ENCODE peak calls at places on chromosomes 3 and 15, in six cellular contexts. G is body of pancreas, D is transverse colon, H is right atrium auricular region, V is dorsolateral prefrontal cortex, I is astrocyte. O is an unnamed sample.

GRCh38 chr3:129829640-129830039 is 63.9 kb downstream of the TMCC1 start:
- DNase-seq in I (peak), G (peak), D (peak), H (no peak), V (no peak), O (no peak)

GRCh38 chr3:100060685-100061484 is 53.4 kb downstream of the FILIP1L start:
- DNase-seq in V (no peak), D (no peak), H (no peak), G (no peak), I (no peak), O (no peak)

GRCh38 chr3:59432676-59433075 is 382.9 kb upstream of the CFAP20DC start:
- DNase-seq in I (peak), V (no peak), G (no peak), H (peak), D (no peak), O (no peak)

GRCh38 chr15:70535071-70535954 is 228.0 kb downstream of the UACA start:
- DNase-seq in D (peak), G (no peak), V (no peak), I (no peak), H (peak), O (peak)

GRCh38 chr15:23642413-23643044 is 5.1 kb downstream of the MAGEL2 start:
- DNase-seq in V (peak), H (no peak), I (peak), G (peak), D (peak), O (no peak)

GRCh38 chr15:85706779-85707518 is 87.8 kb downstream of the KLHL25 start:
- DNase-seq in H (peak), G (peak), V (no peak), I (peak), D (peak), O (peak)

GRCh38 chr3:31288641-31289100 is 244.1 kb upstream of the STT3B start:
- DNase-seq in I (peak), H (peak), G (peak), D (peak), V (no peak), O (no peak)

GRCh38 chr3:105561875-105562274 is 195.2 kb downstream of the ALCAM start:
- DNase-seq in V (no peak), G (no peak), D (peak), H (no peak), I (no peak), O (no peak)

GRCh38 chr3:174287601-174288180 is 571.4 kb upstream of the NAALADL2 start:
- DNase-seq in G (no peak), V (no peak), D (no peak), I (no peak), H (no peak), O (no peak)

GRCh38 chr3:183267140-183267539 is 14.1 kb downstream of the B3GNT5 start:
- DNase-seq in H (no peak), I (no peak), D (no peak), V (no peak), G (no peak), O (no peak)

GRCh38 chr15:28273468-28273867 is 48.5 kb downstream of the HERC2 start:
- DNase-seq in G (no peak), V (no peak), D (no peak), I (no peak), H (no peak), O (no peak)
- H3K27ac ChIP-seq in G (no peak), V (no peak), D (no peak), I (no peak), H (no peak), O (no peak)

GRCh38 chr3:170594528-170594927 is 8.7 kb upstream of the SLC7A14 start:
- DNase-seq in V (no peak), D (no peak), I (no peak), G (no peak), H (no peak), O (no peak)

GRCh38 chr3:170599083-170599482 is 13.2 kb upstream of the SLC7A14 start:
- DNase-seq in V (no peak), H (no peak), D (no peak), I (no peak), G (no peak), O (no peak)

GRCh38 chr3:170598091-170598502 is 12.2 kb upstream of the SLC7A14 start:
- DNase-seq in V (no peak), H (no peak), G (no peak), I (no peak), D (no peak), O (no peak)

GRCh38 chr3:170589113-170589512 is 3.2 kb upstream of the SLC7A14 start:
- DNase-seq in V (no peak), H (no peak), I (peak), G (no peak), D (no peak), O (no peak)

DNA sequence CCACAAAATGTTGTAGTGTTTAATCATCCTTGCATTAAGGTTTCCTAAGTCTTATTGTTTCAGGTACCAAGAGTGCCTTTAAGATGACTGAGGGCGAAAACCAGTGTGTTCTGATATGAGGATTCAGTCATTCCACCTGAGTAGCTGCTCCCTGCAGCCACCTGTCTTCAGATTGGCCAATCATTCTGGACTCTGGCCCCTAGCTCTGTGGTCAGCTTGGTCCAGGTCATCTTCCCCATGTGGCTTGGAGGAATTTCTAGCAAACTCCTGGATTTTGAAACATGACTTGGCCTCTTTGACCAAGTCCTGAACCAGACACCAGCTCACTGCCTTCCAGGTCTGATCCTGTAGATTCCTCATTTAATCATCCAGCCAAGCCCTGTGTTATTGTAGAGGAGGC is 7.8 kb upstream of the SLC7A14 start:
- DNase-seq in G (no peak), I (no peak), V (no peak), H (no peak), D (no peak), O (no peak)
- TF ChIP-seq CTCF in G (no peak), I (no peak), V (no peak), H (no peak), D (no peak), O (no peak)

GRCh38 chr15:52730163-52730562 is 51.0 kb upstream of the ATOSA start:
- DNase-seq in H (no peak), V (no peak), I (peak), G (no peak), D (no peak), O (no peak)

GRCh38 chr15:52731732-52732470 is 52.7 kb upstream of the ATOSA start:
- DNase-seq in G (peak), I (no peak), H (no peak), D (no peak), V (no peak), O (no peak)

GRCh38 chr15:52731004-52731403 is 51.8 kb upstream of the ATOSA start:
- DNase-seq in I (no peak), H (no peak), D (no peak), V (no peak), G (no peak), O (no peak)

GRCh38 chr15:52728899-52729298 is 49.7 kb upstream of the ATOSA start:
- DNase-seq in V (no peak), I (peak), H (no peak), D (no peak), G (no peak), O (no peak)

DNA sequence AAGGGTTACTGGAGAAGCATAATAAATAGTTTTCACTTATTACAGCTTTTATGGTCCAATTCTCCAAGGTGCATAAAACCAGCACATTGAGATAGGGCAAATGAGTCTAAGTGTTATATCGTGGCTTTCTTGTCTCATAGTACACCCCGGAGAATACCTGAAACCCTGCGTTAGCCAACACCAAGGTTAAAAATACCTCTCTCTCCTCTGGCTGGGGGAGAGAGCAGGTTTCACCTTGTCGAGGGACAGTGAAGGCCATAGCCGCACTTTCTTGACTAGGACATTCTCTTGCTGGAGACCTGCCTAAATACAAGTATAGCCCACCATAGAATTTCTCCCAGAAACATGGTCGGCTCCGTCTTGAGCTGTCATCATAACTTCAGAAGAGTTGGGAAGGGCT is 51.4 kb upstream of the ATOSA start:
- DNase-seq in G (no peak), H (no peak), I (no peak), V (no peak), D (no peak), O (no peak)
- H3K4me3 ChIP-seq in G (no peak), H (no peak), I (no peak), V (no peak), D (no peak), O (no peak)

DNA sequence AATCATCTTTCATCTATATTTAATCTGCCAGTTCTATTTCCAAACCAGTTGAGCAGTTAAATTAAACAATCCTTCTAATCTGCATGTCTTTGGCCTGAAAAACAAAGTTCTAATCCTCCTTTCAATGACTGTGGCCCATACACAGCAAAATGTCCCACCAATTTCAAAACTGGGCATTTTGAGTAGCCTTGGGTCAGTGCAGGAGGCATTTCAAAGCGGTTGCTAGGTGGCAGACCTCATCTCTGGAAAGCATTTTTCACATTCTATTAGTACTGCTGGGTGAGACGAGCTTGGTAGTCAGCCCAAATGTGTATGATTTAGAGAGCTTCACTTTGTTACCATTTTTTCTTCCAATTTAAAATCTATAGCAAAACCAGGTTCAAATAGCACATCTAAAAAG is 9.0 kb upstream of the ARHGEF26 start:
- DNase-seq in D (no peak), I (no peak), H (no peak), V (no peak), G (no peak), O (no peak)
- H3K27ac ChIP-seq in D (no peak), I (no peak), H (no peak), V (no peak), G (no peak), O (no peak)

DNA sequence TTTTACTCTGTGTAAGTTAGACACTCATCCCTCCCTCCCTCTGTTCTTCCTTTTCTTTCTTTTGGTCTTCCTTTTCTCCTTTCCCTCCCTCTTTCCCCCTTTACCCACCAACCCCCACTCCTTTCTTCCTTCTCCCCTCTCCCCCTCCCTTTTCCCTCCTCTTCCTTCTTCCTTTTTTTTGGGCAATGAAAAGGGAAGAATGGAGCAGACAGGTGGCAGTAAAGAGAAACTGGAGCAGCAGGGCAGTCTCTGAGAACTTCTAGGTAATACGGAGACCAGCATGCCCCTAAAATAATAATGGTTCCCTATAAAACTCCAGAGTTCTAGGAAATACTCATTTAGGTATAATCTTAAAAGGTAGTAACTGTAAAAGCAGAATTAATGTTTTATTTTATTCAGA is 11.4 kb upstream of the GPR171 start:
- DNase-seq in H (no peak), V (no peak), G (no peak), D (no peak), I (no peak), O (no peak)
- TF ChIP-seq CTCF in H (no peak), V (no peak), G (no peak), D (no peak), I (no peak), O (no peak)

DNA sequence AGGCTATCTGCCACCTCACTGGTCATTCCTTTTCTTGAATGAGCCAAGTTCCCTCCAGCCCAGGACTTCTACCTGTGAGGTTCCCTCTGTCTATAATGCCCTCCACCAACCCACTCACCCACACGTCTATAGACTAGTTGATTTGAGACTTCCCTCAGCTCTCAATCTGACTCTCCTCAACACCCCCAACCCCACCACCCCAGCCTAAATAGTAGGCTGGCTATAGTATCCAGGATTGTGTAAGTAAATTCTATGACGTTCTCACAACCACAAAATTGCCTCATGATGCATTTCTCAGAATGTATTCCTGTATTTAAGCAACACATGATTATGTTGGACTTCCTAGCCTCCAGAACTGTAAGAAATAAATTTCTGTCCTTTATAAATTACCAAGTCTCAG is 2.2 kb downstream of the PLSCR1 start:
- DNase-seq in H (no peak), G (peak), I (peak), D (no peak), V (no peak), O (no peak)
- H3K4me3 ChIP-seq in H (peak), G (no peak), I (no peak), D (peak), V (no peak), O (peak)

DNA sequence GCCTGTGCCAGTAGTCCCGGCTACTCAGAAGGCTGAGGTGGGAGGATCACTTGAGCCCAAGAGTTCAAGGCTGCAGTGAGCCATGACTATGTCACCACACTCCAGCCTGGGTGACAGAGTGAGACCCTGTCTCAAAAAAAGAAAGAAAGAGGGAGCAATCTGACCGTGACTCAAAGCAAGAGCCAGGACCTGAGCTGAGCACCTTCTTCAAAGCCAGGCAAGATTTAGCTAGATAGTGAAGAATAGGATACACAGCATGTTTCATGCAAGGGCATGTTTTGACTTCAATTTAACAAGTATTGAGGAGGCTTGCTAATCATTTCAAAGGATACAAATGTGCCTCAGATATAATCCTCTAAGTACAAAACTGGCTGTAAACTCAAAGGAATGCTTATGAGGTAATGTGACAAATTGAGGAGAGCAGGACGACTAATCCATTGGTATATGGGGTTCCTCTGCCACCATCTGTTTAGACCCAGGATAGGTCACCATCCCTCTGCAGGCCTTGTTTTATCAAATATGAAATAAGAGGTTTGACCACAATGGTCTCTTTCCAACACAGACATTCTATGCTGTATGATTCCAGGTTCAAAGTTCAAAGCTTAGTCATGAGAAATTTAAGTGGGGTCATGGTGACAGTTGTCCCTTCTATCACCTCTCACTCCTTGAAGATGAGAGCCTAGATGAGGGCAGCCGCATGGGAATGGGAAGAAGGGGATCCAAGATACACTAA is 33.2 kb downstream of the RAB27A start:
- DNase-seq in V (no peak), D (no peak), H (no peak), I (peak), G (no peak), O (no peak)
- H3K27ac ChIP-seq in V (no peak), D (no peak), H (no peak), I (no peak), G (no peak), O (no peak)

GRCh38 chr15:73992594-73992898 is 451 bp upstream of the STOML1 start:
- DNase-seq in G (no peak), V (no peak), I (no peak), H (no peak), D (no peak), O (no peak)
- TF ChIP-seq CTCF in G (no peak), V (no peak), I (no peak), H (peak), D (no peak), O (no peak)

DNA sequence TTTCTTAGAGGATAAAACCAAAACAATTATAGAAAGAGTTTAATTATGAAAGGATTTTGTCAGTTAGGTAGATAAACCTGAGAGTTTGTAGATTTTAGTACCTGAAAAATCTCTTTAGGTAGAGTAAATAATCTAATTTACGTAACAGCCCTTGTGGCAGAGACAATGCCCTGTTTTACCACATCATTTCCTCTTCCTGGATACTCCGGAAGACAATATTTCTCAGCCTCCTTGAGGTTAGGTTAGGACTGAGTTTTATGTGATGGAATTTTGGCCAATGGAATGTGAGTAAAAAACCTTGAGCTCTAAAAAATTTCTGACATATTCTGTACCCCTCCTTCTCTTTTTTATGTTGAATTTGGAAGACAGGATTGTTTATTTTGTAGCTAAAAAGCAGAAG is 50.7 kb upstream of the TPRG1 start:
- DNase-seq in I (no peak), D (no peak), G (no peak), H (no peak), V (no peak), O (no peak)
- H3K4me3 ChIP-seq in I (no peak), D (no peak), G (no peak), H (no peak), V (no peak), O (no peak)

GRCh38 chr15:59866642-59867041 is 137.5 kb upstream of the FOXB1 start:
- DNase-seq in V (no peak), I (no peak), D (no peak), G (no peak), H (no peak), O (no peak)
- H3K27ac ChIP-seq in V (no peak), I (no peak), D (no peak), G (no peak), H (no peak), O (no peak)

O was measured in coronary artery.